ENCODE peak calls at places on chromosomes 4 and X, in ten cellular contexts. One of them, this sample, is unnamed.
A peak's percentile ranks its signal among the peaks of the same experiment; 100 is the strongest.

GRCh38 chrX:1480082-1480785 is 27.5 kb upstream of the ASMTL start:
- DNase-seq in upper lobe of right lung: peak; percentile 16
- DNase-seq in OCI-LY7: no peak
- DNase-seq in mucosa of descending colon: no peak
- DNase-seq in AG10803: no peak
- DNase-seq in cardiac muscle cell: no peak
- DNase-seq in neural progenitor cell: no peak
- DNase-seq in left lung: no peak
- DNase-seq in ovary: no peak
- DNase-seq in lower lobe of right lung: no peak
- DNase-seq in this sample: no peak

GRCh38 chrX:135328421-135329005 is 19.2 kb downstream of the ETDC start:
- DNase-seq in neural progenitor cell: no peak
- DNase-seq in ovary: no peak
- DNase-seq in OCI-LY7: no peak
- DNase-seq in left lung: no peak
- DNase-seq in mucosa of descending colon: no peak
- DNase-seq in cardiac muscle cell: no peak
- DNase-seq in upper lobe of right lung: no peak
- DNase-seq in lower lobe of right lung: no peak
- DNase-seq in AG10803: peak; percentile 26
- DNase-seq in this sample: peak; percentile 21

GRCh38 chr4:78809928-78810835 is 34.0 kb downstream of the BMP2K start:
- DNase-seq in upper lobe of right lung: no peak
- DNase-seq in neural progenitor cell: no peak
- DNase-seq in AG10803: no peak
- DNase-seq in ovary: no peak
- DNase-seq in OCI-LY7: no peak
- DNase-seq in left lung: no peak
- DNase-seq in cardiac muscle cell: no peak
- DNase-seq in mucosa of descending colon: no peak
- DNase-seq in lower lobe of right lung: no peak
- DNase-seq in this sample: no peak

GRCh38 chr4:25588211-25588610 is 67.4 kb upstream of the SLC34A2 start:
- DNase-seq in left lung: no peak
- DNase-seq in AG10803: no peak
- DNase-seq in lower lobe of right lung: no peak
- DNase-seq in OCI-LY7: no peak
- DNase-seq in upper lobe of right lung: no peak
- DNase-seq in ovary: no peak
- DNase-seq in neural progenitor cell: peak; percentile 56
- DNase-seq in mucosa of descending colon: no peak
- DNase-seq in cardiac muscle cell: no peak
- DNase-seq in this sample: no peak

GRCh38 chrX:30635630-30636029 is 17.6 kb upstream of the GK start:
- DNase-seq in ovary: no peak
- DNase-seq in left lung: no peak
- DNase-seq in OCI-LY7: peak; percentile 18
- DNase-seq in neural progenitor cell: no peak
- DNase-seq in AG10803: no peak
- DNase-seq in upper lobe of right lung: no peak
- DNase-seq in lower lobe of right lung: no peak
- DNase-seq in mucosa of descending colon: peak; percentile 29
- DNase-seq in cardiac muscle cell: peak; percentile 12
- DNase-seq in this sample: no peak

GRCh38 chr4:174135530-174135929 is 147.9 kb downstream of the FBXO8 start:
- DNase-seq in left lung: no peak
- DNase-seq in AG10803: no peak
- DNase-seq in ovary: no peak
- DNase-seq in OCI-LY7: no peak
- DNase-seq in upper lobe of right lung: no peak
- DNase-seq in lower lobe of right lung: no peak
- DNase-seq in neural progenitor cell: no peak
- DNase-seq in mucosa of descending colon: no peak
- DNase-seq in cardiac muscle cell: no peak
- DNase-seq in this sample: no peak

GRCh38 chr4:3303840-3304715 is 11.3 kb downstream of the RGS12 start:
- DNase-seq in mucosa of descending colon: no peak
- DNase-seq in AG10803: no peak
- DNase-seq in ovary: no peak
- DNase-seq in neural progenitor cell: no peak
- DNase-seq in OCI-LY7: no peak
- DNase-seq in left lung: peak; percentile 25
- DNase-seq in lower lobe of right lung: no peak
- DNase-seq in upper lobe of right lung: peak; percentile 29
- DNase-seq in cardiac muscle cell: no peak
- DNase-seq in this sample: no peak

GRCh38 chr4:71545168-71545567 is 206.3 kb downstream of the SLC4A4 start:
- DNase-seq in neural progenitor cell: no peak
- DNase-seq in AG10803: peak; percentile 74
- DNase-seq in lower lobe of right lung: no peak
- DNase-seq in left lung: no peak
- DNase-seq in mucosa of descending colon: no peak
- DNase-seq in upper lobe of right lung: no peak
- DNase-seq in OCI-LY7: no peak
- DNase-seq in ovary: no peak
- DNase-seq in cardiac muscle cell: no peak
- DNase-seq in this sample: peak; percentile 38

GRCh38 chr4:182903013-182903412 is 14.2 kb downstream of the DCTD start:
- DNase-seq in neural progenitor cell: no peak
- DNase-seq in left lung: no peak
- DNase-seq in OCI-LY7: no peak
- DNase-seq in lower lobe of right lung: no peak
- DNase-seq in cardiac muscle cell: no peak
- DNase-seq in mucosa of descending colon: no peak
- DNase-seq in AG10803: no peak
- DNase-seq in upper lobe of right lung: no peak
- DNase-seq in ovary: no peak
- DNase-seq in this sample: no peak

GRCh38 chr4:39354178-39354503 is 12.0 kb downstream of the RFC1 start:
- DNase-seq in lower lobe of right lung: no peak
- DNase-seq in AG10803: no peak
- DNase-seq in mucosa of descending colon: no peak
- DNase-seq in neural progenitor cell: no peak
- DNase-seq in ovary: no peak
- DNase-seq in cardiac muscle cell: no peak
- DNase-seq in left lung: no peak
- DNase-seq in upper lobe of right lung: no peak
- DNase-seq in OCI-LY7: no peak
- DNase-seq in this sample: no peak

GRCh38 chr4:39349326-39349725 is 16.8 kb downstream of the RFC1 start:
- DNase-seq in OCI-LY7: no peak
- DNase-seq in mucosa of descending colon: no peak
- DNase-seq in ovary: no peak
- DNase-seq in neural progenitor cell: no peak
- DNase-seq in upper lobe of right lung: no peak
- DNase-seq in AG10803: no peak
- DNase-seq in lower lobe of right lung: no peak
- DNase-seq in left lung: no peak
- DNase-seq in cardiac muscle cell: no peak
- DNase-seq in this sample: no peak

GRCh38 chr4:39357002-39357401 is 9.2 kb downstream of the RFC1 start:
- DNase-seq in cardiac muscle cell: no peak
- DNase-seq in OCI-LY7: peak; percentile 77
- DNase-seq in neural progenitor cell: peak; percentile 20
- DNase-seq in mucosa of descending colon: no peak
- DNase-seq in upper lobe of right lung: no peak
- DNase-seq in AG10803: no peak
- DNase-seq in left lung: no peak
- DNase-seq in ovary: no peak
- DNase-seq in lower lobe of right lung: no peak
- DNase-seq in this sample: no peak

GRCh38 chr4:39348371-39349265 is 17.5 kb downstream of the RFC1 start:
- DNase-seq in AG10803: peak; percentile 9
- DNase-seq in neural progenitor cell: no peak
- DNase-seq in OCI-LY7: no peak
- DNase-seq in left lung: no peak
- DNase-seq in cardiac muscle cell: no peak
- DNase-seq in ovary: no peak
- DNase-seq in lower lobe of right lung: no peak
- DNase-seq in mucosa of descending colon: no peak
- DNase-seq in upper lobe of right lung: no peak
- DNase-seq in this sample: no peak

DNA sequence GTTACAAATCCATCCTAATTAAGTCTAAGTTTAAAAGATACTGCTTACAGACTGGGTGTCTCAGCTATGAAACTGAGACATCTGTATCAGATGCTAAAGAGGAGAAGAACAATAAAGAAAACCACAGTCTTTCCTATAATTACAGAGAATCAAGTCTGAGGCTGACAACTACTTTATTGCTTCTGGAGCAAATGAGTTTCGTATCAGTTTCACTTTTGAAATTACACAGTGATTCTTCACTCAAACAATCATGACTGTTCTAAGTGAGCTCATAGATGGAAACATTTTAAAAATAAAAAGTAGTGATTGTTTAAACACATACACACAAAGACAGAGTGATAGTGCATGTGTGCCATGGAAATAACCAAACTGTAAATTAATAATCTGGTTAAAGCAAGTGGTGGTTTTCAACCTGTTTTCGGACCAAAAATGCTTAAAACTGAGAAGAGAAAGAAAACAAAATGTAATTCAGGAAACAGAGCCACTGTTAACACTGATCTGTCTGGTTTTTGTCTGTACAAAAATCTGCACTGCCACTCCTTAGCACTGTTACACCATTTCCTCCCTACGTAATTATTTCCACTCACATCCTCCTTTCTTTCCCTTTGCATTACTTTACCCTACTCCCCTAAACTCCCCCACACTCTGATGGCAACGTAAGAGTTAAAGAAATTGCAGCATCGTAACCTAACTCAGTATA is 12.5 kb downstream of the RFC1 start:
- DNase-seq in neural progenitor cell: no peak
- DNase-seq in mucosa of descending colon: peak; percentile 16
- DNase-seq in lower lobe of right lung: no peak
- DNase-seq in left lung: no peak
- DNase-seq in AG10803: peak; percentile 61
- DNase-seq in upper lobe of right lung: no peak
- DNase-seq in OCI-LY7: peak; percentile 71
- DNase-seq in cardiac muscle cell: no peak
- DNase-seq in ovary: no peak
- DNase-seq in this sample: no peak
- H3K4me3 ChIP-seq in neural progenitor cell: no peak overlapping the region
- H3K4me3 ChIP-seq in mucosa of descending colon: no peak overlapping the region
- H3K4me3 ChIP-seq in lower lobe of right lung: peak overlapping the region; percentile 43
- H3K4me3 ChIP-seq in left lung: peak overlapping the region; percentile 2
- H3K4me3 ChIP-seq in AG10803: peak overlapping the region; percentile 51
- H3K4me3 ChIP-seq in upper lobe of right lung: peak overlapping the region; percentile 39
- H3K4me3 ChIP-seq in OCI-LY7: peak overlapping the region; percentile 64
- H3K4me3 ChIP-seq in cardiac muscle cell: no peak overlapping the region
- H3K4me3 ChIP-seq in ovary: peak overlapping the region; percentile 11
- H3K4me3 ChIP-seq in this sample: peak overlapping the region; percentile 56

GRCh38 chr4:181261279-181261678 is 981.9 kb upstream of the TENM3 start:
- DNase-seq in neural progenitor cell: peak; percentile 80
- DNase-seq in upper lobe of right lung: no peak
- DNase-seq in mucosa of descending colon: no peak
- DNase-seq in AG10803: peak; percentile 19
- DNase-seq in lower lobe of right lung: no peak
- DNase-seq in cardiac muscle cell: peak; percentile 50
- DNase-seq in left lung: no peak
- DNase-seq in OCI-LY7: peak; percentile 10
- DNase-seq in ovary: no peak
- DNase-seq in this sample: no peak
- TF ChIP-seq CTCF in neural progenitor cell: peak; percentile 64
- TF ChIP-seq CTCF in upper lobe of right lung: no peak
- TF ChIP-seq CTCF in mucosa of descending colon: no peak
- TF ChIP-seq CTCF in AG10803: peak; percentile 49
- TF ChIP-seq CTCF in lower lobe of right lung: no peak
- TF ChIP-seq CTCF in cardiac muscle cell: no peak
- TF ChIP-seq CTCF in left lung: no peak
- TF ChIP-seq CTCF in OCI-LY7: peak; percentile 62
- TF ChIP-seq CTCF in ovary: no peak
- TF ChIP-seq CTCF in this sample: no peak

DNA sequence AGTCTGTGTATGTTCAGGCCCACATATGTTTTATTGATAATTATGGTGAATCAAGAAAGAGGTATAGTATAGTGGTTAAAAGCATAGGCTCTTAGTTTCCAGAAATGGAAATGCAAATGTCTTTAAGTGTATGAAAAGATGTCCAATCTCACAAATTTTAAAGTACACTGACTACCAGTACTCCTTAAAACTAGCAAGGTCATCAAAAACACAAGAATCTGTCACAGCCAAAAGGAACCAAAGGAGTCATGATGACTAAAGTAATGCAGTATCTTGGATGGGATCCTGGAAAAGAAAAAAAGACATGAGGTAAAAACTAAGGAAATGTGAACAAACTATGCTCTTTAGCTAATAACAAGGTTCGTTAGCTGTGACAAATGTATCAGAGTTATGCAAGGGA is 659 bp upstream of the RBM41 start:
- DNase-seq in OCI-LY7: no peak
- DNase-seq in lower lobe of right lung: no peak
- DNase-seq in upper lobe of right lung: no peak
- DNase-seq in ovary: no peak
- DNase-seq in left lung: no peak
- DNase-seq in neural progenitor cell: no peak
- DNase-seq in cardiac muscle cell: no peak
- DNase-seq in AG10803: no peak
- DNase-seq in mucosa of descending colon: no peak
- DNase-seq in this sample: peak; percentile 16
- H3K4me3 ChIP-seq in OCI-LY7: peak overlapping the region; percentile 88
- H3K4me3 ChIP-seq in lower lobe of right lung: peak overlapping the region; percentile 75
- H3K4me3 ChIP-seq in upper lobe of right lung: peak overlapping the region; percentile 65
- H3K4me3 ChIP-seq in ovary: no peak overlapping the region
- H3K4me3 ChIP-seq in left lung: no peak overlapping the region
- H3K4me3 ChIP-seq in neural progenitor cell: no peak overlapping the region
- H3K4me3 ChIP-seq in cardiac muscle cell: no peak overlapping the region
- H3K4me3 ChIP-seq in AG10803: no peak overlapping the region
- H3K4me3 ChIP-seq in mucosa of descending colon: no peak overlapping the region
- H3K4me3 ChIP-seq in this sample: no peak overlapping the region

DNA sequence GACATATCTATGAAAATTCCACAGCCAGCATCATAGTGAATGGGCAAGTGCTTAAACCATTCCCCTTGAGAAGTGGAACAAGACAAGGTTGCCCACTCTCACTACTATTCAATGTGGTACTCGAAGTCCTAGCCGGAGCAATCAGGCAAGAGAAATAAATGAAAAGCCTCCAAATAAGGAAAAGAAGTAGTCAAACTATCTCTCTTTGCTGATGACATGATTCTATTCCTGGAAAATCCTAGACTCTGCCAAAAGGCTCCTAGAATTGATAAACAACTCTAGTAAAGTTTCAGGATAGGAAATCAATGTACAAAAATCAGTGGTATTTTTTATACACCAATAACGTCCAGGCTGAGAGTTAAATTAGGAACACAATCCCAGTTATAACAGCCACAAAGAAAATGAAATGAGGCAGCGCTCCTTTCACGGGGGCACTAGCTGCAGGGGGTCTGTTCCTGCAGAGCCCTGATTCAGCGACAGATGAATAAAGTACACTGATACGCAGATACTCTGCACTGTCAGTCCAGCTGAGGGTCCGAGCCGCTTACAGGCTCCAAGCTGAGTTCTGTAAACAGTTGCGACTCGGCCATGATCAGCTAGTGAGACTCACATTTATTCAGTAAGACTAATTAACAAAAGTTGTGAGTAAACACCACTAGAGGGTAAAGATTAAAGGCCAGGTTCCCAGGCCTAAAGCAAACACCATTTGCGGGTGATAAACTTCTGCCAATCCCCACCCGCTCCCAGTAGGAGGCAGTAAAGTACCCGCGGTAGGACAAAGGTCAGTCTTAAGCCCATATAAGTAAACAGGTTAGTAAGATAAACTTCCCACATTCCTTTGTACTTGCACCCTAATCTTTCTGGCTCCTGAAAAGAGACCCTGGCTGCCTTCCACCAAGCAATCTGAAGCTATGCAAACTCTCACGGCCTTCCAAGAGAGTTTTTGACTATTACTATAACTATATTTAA is 290.6 kb upstream of the GRID2 start:
- DNase-seq in lower lobe of right lung: no peak
- DNase-seq in AG10803: no peak
- DNase-seq in ovary: no peak
- DNase-seq in neural progenitor cell: peak; percentile 65
- DNase-seq in left lung: no peak
- DNase-seq in mucosa of descending colon: peak; percentile 87
- DNase-seq in upper lobe of right lung: no peak
- DNase-seq in OCI-LY7: no peak
- DNase-seq in cardiac muscle cell: peak; percentile 1
- DNase-seq in this sample: no peak
- TF ChIP-seq CTCF in lower lobe of right lung: peak; percentile 37
- TF ChIP-seq CTCF in AG10803: no peak
- TF ChIP-seq CTCF in ovary: no peak
- TF ChIP-seq CTCF in neural progenitor cell: peak; percentile 71
- TF ChIP-seq CTCF in left lung: no peak
- TF ChIP-seq CTCF in mucosa of descending colon: peak; percentile 31
- TF ChIP-seq CTCF in upper lobe of right lung: peak; percentile 37
- TF ChIP-seq CTCF in OCI-LY7: peak; percentile 21
- TF ChIP-seq CTCF in cardiac muscle cell: peak; percentile 18
- TF ChIP-seq CTCF in this sample: no peak

This sample was measured in foreskin fibroblast.